ENCODE peak calls at places on chromosomes 1 and 21, in seven cellular contexts. One of them, this sample, is unnamed.

GRCh38 chr1:204457665-204458064 is 36.9 kb downstream of the PIK3C2B start:
- DNase-seq in right lobe of liver: no peak
- DNase-seq in lower lobe of right lung: no peak
- DNase-seq in left lung: no peak
- DNase-seq in RWPE1: no peak
- DNase-seq in uterus: no peak
- DNase-seq in upper lobe of right lung: no peak
- DNase-seq in this sample: no peak

GRCh38 chr21:41168391-41169257 is 664 bp downstream of the BACE2 start:
- DNase-seq in right lobe of liver: no peak
- DNase-seq in lower lobe of right lung: peak; percentile 55
- DNase-seq in left lung: peak; percentile 59
- DNase-seq in RWPE1: peak; percentile 42
- DNase-seq in uterus: peak; percentile 75
- DNase-seq in upper lobe of right lung: peak; percentile 70
- DNase-seq in this sample: peak; percentile 78

GRCh38 chr1:33178836-33179439 is 2.9 kb downstream of the TRIM62 start:
- DNase-seq in right lobe of liver: no peak
- DNase-seq in lower lobe of right lung: no peak
- DNase-seq in left lung: no peak
- DNase-seq in RWPE1: no peak
- DNase-seq in uterus: no peak
- DNase-seq in upper lobe of right lung: no peak
- DNase-seq in this sample: no peak

GRCh38 chr1:9724706-9725476 is 73.4 kb downstream of the PIK3CD start:
- DNase-seq in right lobe of liver: no peak
- DNase-seq in lower lobe of right lung: peak; percentile 80
- DNase-seq in left lung: no peak
- DNase-seq in RWPE1: peak; percentile 71
- DNase-seq in uterus: no peak
- DNase-seq in upper lobe of right lung: peak; percentile 82
- DNase-seq in this sample: peak; percentile 75

GRCh38 chr1:23471473-23472075 is 12.4 kb downstream of the ASAP3 start:
- DNase-seq in right lobe of liver: no peak
- DNase-seq in lower lobe of right lung: no peak
- DNase-seq in left lung: no peak
- DNase-seq in RWPE1: no peak
- DNase-seq in uterus: no peak
- DNase-seq in upper lobe of right lung: no peak
- DNase-seq in this sample: no peak

GRCh38 chr1:164805399-164805798 is 246.4 kb downstream of the PBX1 start:
- DNase-seq in right lobe of liver: no peak
- DNase-seq in lower lobe of right lung: no peak
- DNase-seq in left lung: no peak
- DNase-seq in RWPE1: no peak
- DNase-seq in uterus: no peak
- DNase-seq in upper lobe of right lung: no peak
- DNase-seq in this sample: no peak

GRCh38 chr1:84619383-84620093 is 45.3 kb upstream of the CTBS start:
- DNase-seq in right lobe of liver: no peak
- DNase-seq in lower lobe of right lung: no peak
- DNase-seq in left lung: no peak
- DNase-seq in RWPE1: peak; percentile 81
- DNase-seq in uterus: peak; percentile 28
- DNase-seq in upper lobe of right lung: no peak
- DNase-seq in this sample: no peak

GRCh38 chr1:67004176-67004575 is 49.8 kb downstream of the SLC35D1 start:
- DNase-seq in right lobe of liver: no peak
- DNase-seq in lower lobe of right lung: no peak
- DNase-seq in left lung: no peak
- DNase-seq in RWPE1: no peak
- DNase-seq in uterus: no peak
- DNase-seq in upper lobe of right lung: no peak
- DNase-seq in this sample: no peak

GRCh38 chr1:181014431-181015257 is 8.0 kb downstream of the STX6 start:
- DNase-seq in right lobe of liver: no peak
- DNase-seq in lower lobe of right lung: no peak
- DNase-seq in left lung: no peak
- DNase-seq in RWPE1: no peak
- DNase-seq in uterus: no peak
- DNase-seq in upper lobe of right lung: no peak
- DNase-seq in this sample: no peak

GRCh38 chr1:175209493-175209921 is 16.9 kb upstream of the KIAA0040 start:
- DNase-seq in right lobe of liver: no peak
- DNase-seq in lower lobe of right lung: no peak
- DNase-seq in left lung: no peak
- DNase-seq in RWPE1: no peak
- DNase-seq in uterus: no peak
- DNase-seq in upper lobe of right lung: no peak
- DNase-seq in this sample: no peak

GRCh38 chr1:85278853-85279314 is 2.5 kb upstream of the BCL10 start:
- DNase-seq in right lobe of liver: no peak
- DNase-seq in lower lobe of right lung: no peak
- DNase-seq in left lung: peak; percentile 71
- DNase-seq in RWPE1: peak; percentile 86
- DNase-seq in uterus: peak; percentile 63
- DNase-seq in upper lobe of right lung: no peak
- DNase-seq in this sample: no peak

GRCh38 chr1:226526801-226527595 is 21.6 kb upstream of the STUM start:
- DNase-seq in right lobe of liver: no peak
- DNase-seq in lower lobe of right lung: no peak
- DNase-seq in left lung: no peak
- DNase-seq in RWPE1: peak; percentile 41
- DNase-seq in uterus: peak; percentile 69
- DNase-seq in upper lobe of right lung: no peak
- DNase-seq in this sample: no peak

GRCh38 chr1:158251160-158251559 is 3.1 kb upstream of the CD1A start:
- DNase-seq in right lobe of liver: no peak
- DNase-seq in lower lobe of right lung: no peak
- DNase-seq in left lung: no peak
- DNase-seq in RWPE1: no peak
- DNase-seq in uterus: no peak
- DNase-seq in upper lobe of right lung: no peak
- DNase-seq in this sample: no peak

DNA sequence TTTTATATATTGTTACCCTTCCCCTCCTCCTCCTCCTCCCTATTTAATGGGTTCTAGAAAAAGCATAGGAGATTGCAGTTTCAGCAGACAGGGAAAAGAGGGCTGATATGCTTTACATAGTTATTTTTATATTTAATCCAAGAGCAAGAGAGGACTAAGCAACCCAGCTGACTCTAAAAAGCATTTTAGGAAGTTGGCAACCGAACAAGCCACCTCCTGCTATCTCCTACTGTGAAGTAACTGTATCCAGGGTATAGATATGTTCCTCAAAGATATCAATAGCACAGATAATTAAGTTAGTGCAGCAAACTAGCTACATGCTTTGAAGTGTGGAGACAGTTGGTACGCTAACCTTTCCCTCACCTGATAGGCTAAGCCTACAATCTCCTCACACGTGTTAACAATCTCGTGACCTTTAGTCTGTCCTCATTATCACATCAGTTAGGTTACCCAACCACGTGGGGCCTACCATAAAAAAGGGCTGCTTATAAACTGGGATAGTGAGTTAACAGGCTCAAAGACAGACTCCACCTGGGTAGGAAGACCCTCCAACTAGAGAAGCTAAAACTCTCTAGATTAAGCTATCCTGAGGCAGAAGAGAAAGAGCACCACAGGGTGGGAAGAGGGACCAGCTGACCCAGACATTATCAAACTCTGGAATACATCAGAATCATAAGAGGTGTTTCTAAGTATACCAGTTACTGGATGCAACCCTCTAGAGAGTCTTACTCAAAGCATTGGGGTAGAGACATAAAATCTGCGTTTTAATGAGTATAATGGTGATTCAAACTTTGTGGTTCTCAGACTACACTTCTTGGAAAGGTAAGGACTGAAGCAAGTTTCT is 340.1 kb upstream of the ESRRG start:
- DNase-seq in right lobe of liver: no peak
- DNase-seq in lower lobe of right lung: no peak
- DNase-seq in left lung: no peak
- DNase-seq in RWPE1: no peak
- DNase-seq in uterus: no peak
- DNase-seq in upper lobe of right lung: no peak
- DNase-seq in this sample: no peak
- H3K27ac ChIP-seq in right lobe of liver: no peak overlapping the region
- H3K27ac ChIP-seq in lower lobe of right lung: no peak overlapping the region
- H3K27ac ChIP-seq in left lung: no peak overlapping the region
- H3K27ac ChIP-seq in RWPE1: no peak overlapping the region
- H3K27ac ChIP-seq in uterus: no peak overlapping the region
- H3K27ac ChIP-seq in upper lobe of right lung: no peak overlapping the region
- H3K27ac ChIP-seq in this sample: no peak overlapping the region

GRCh38 chr1:170701962-170702361 is 38.0 kb downstream of the PRRX1 start:
- DNase-seq in right lobe of liver: no peak
- DNase-seq in lower lobe of right lung: no peak
- DNase-seq in left lung: no peak
- DNase-seq in RWPE1: no peak
- DNase-seq in uterus: no peak
- DNase-seq in upper lobe of right lung: no peak
- DNase-seq in this sample: no peak

GRCh38 chr1:170698711-170699275 is 34.9 kb downstream of the PRRX1 start:
- DNase-seq in right lobe of liver: no peak
- DNase-seq in lower lobe of right lung: no peak
- DNase-seq in left lung: no peak
- DNase-seq in RWPE1: no peak
- DNase-seq in uterus: no peak
- DNase-seq in upper lobe of right lung: no peak
- DNase-seq in this sample: no peak

GRCh38 chr1:170700842-170701305 is 36.9 kb downstream of the PRRX1 start:
- DNase-seq in right lobe of liver: no peak
- DNase-seq in lower lobe of right lung: no peak
- DNase-seq in left lung: no peak
- DNase-seq in RWPE1: no peak
- DNase-seq in uterus: no peak
- DNase-seq in upper lobe of right lung: no peak
- DNase-seq in this sample: no peak

GRCh38 chr1:170698301-170698700 is 34.4 kb downstream of the PRRX1 start:
- DNase-seq in right lobe of liver: no peak
- DNase-seq in lower lobe of right lung: no peak
- DNase-seq in left lung: no peak
- DNase-seq in RWPE1: no peak
- DNase-seq in uterus: no peak
- DNase-seq in upper lobe of right lung: no peak
- DNase-seq in this sample: no peak

DNA sequence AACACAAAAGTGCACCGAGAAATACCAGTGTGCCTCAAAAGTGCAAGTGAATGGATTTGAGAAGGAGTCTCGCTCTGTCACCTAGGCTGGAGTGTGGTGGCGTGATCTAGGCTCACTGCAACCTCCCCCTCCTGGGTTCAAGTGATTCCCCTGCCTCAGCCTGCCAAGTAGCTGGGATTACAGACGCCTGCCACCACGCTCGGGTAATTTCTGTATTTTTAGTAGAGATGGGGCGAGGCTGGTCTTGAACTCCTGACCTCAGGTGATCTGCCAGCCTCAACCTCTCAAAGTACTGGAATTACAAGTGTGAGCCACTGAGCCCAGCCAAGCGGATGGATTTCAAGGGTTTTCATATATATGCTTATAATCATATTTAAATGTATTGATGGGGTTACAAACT is 35.8 kb downstream of the PRRX1 start:
- DNase-seq in right lobe of liver: no peak
- DNase-seq in lower lobe of right lung: no peak
- DNase-seq in left lung: no peak
- DNase-seq in RWPE1: no peak
- DNase-seq in uterus: no peak
- DNase-seq in upper lobe of right lung: no peak
- DNase-seq in this sample: no peak
- H3K27ac ChIP-seq in right lobe of liver: no peak overlapping the region
- H3K27ac ChIP-seq in lower lobe of right lung: no peak overlapping the region
- H3K27ac ChIP-seq in left lung: no peak overlapping the region
- H3K27ac ChIP-seq in RWPE1: no peak overlapping the region
- H3K27ac ChIP-seq in uterus: peak overlapping the region; percentile 70
- H3K27ac ChIP-seq in upper lobe of right lung: no peak overlapping the region
- H3K27ac ChIP-seq in this sample: no peak overlapping the region

DNA sequence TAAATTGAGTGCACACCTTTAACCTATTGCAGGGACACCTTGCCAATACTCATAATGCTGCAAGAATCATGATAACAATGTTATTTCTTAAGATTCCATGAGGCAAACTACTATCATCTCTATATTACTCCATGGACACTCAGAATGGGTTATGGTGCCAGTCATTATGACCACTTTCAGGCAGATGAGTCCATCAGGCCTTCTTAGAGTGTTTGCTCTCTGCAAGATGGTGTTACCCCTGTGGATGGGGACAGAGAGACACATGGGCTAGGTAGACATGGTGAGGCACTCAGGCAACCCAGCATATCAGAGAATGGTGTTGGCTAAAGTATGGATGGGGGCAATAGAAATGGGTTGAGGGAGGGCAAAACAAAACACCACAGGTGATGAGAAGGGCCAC is 59.7 kb downstream of the XCL2 start:
- DNase-seq in right lobe of liver: no peak
- DNase-seq in lower lobe of right lung: no peak
- DNase-seq in left lung: no peak
- DNase-seq in RWPE1: no peak
- DNase-seq in uterus: no peak
- DNase-seq in upper lobe of right lung: no peak
- DNase-seq in this sample: no peak
- H3K27ac ChIP-seq in right lobe of liver: no peak overlapping the region
- H3K27ac ChIP-seq in lower lobe of right lung: no peak overlapping the region
- H3K27ac ChIP-seq in left lung: no peak overlapping the region
- H3K27ac ChIP-seq in RWPE1: no peak overlapping the region
- H3K27ac ChIP-seq in uterus: peak overlapping the region; percentile 80
- H3K27ac ChIP-seq in upper lobe of right lung: no peak overlapping the region
- H3K27ac ChIP-seq in this sample: peak overlapping the region; percentile 9

GRCh38 chr1:48758976-48759375 is 17.7 kb downstream of the BEND5 start:
- DNase-seq in right lobe of liver: no peak
- DNase-seq in lower lobe of right lung: no peak
- DNase-seq in left lung: no peak
- DNase-seq in RWPE1: no peak
- DNase-seq in uterus: no peak
- DNase-seq in upper lobe of right lung: no peak
- DNase-seq in this sample: no peak

GRCh38 chr1:48760889-48761288 is 15.8 kb downstream of the BEND5 start:
- DNase-seq in right lobe of liver: no peak
- DNase-seq in lower lobe of right lung: no peak
- DNase-seq in left lung: no peak
- DNase-seq in RWPE1: no peak
- DNase-seq in uterus: no peak
- DNase-seq in upper lobe of right lung: no peak
- DNase-seq in this sample: no peak

GRCh38 chr1:48761411-48761810 is 15.3 kb downstream of the BEND5 start:
- DNase-seq in right lobe of liver: no peak
- DNase-seq in lower lobe of right lung: no peak
- DNase-seq in left lung: no peak
- DNase-seq in RWPE1: no peak
- DNase-seq in uterus: no peak
- DNase-seq in upper lobe of right lung: no peak
- DNase-seq in this sample: no peak

GRCh38 chr1:48765335-48765734 is 11.4 kb downstream of the BEND5 start:
- DNase-seq in right lobe of liver: no peak
- DNase-seq in lower lobe of right lung: no peak
- DNase-seq in left lung: no peak
- DNase-seq in RWPE1: no peak
- DNase-seq in uterus: no peak
- DNase-seq in upper lobe of right lung: no peak
- DNase-seq in this sample: no peak

DNA sequence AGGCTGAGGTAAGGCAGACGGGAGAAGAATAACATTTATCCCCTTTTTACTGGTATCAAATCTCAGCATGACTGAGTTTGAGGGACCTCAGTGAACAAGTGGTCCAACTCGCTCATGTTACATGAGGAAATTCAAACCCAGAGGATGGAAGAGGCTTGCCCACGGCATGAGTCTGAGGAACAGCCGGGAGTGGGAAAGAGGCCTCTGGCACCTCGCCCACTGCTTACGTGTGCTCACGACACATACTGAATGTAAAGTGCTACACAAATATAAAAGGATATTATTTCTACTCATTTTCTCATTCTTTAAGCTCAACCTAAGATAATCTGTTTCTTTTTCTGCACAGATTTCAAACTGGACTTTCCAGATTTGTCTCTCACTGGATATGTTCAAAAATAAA is 14.7 kb downstream of the BEND5 start:
- DNase-seq in right lobe of liver: no peak
- DNase-seq in lower lobe of right lung: no peak
- DNase-seq in left lung: no peak
- DNase-seq in RWPE1: no peak
- DNase-seq in uterus: no peak
- DNase-seq in upper lobe of right lung: no peak
- DNase-seq in this sample: peak; percentile 80
- H3K27ac ChIP-seq in right lobe of liver: no peak overlapping the region
- H3K27ac ChIP-seq in lower lobe of right lung: no peak overlapping the region
- H3K27ac ChIP-seq in left lung: no peak overlapping the region
- H3K27ac ChIP-seq in RWPE1: no peak overlapping the region
- H3K27ac ChIP-seq in uterus: no peak overlapping the region
- H3K27ac ChIP-seq in upper lobe of right lung: no peak overlapping the region
- H3K27ac ChIP-seq in this sample: peak overlapping the region; percentile 23